ENCODE peak calls at places on chromosomes 5 and 9, in five cellular contexts. S is suprapubic skin, X is SK-N-SH, K is A549, G is psoas muscle. Q is an unnamed sample.

GRCh38 chr9:35508069-35508468 is 18.2 kb downstream of the RUSC2 start:
- DNase-seq in K (no peak), S (no peak), G (no peak), X (no peak), Q (no peak)

GRCh38 chr9:114038724-114039313 is 39.3 kb downstream of the AMBP start:
- DNase-seq in K (no peak), G (no peak), X (no peak), S (no peak), Q (no peak)

GRCh38 chr9:109441296-109441695 is 56.8 kb downstream of the PTPN3 start:
- DNase-seq in K (peak; percentile 33), G (no peak), S (no peak), X (peak; percentile 26), Q (no peak)

GRCh38 chr9:89853931-89854330 is 249.1 kb downstream of the GADD45G start:
- DNase-seq in K (no peak), X (no peak), G (no peak), S (no peak), Q (no peak)

GRCh38 chr5:142499591-142500384 is 175.0 kb upstream of the SPRY4 start:
- DNase-seq in K (no peak), X (no peak), S (no peak), G (no peak), Q (no peak)

GRCh38 chr5:129771058-129771838 is 23.4 kb downstream of the MINAR2 start:
- DNase-seq in S (no peak), K (peak; percentile 35), G (no peak), X (peak; percentile 27), Q (no peak)

GRCh38 chr5:5270958-5271605 is 131.0 kb downstream of the ADAMTS16 start:
- DNase-seq in X (peak; percentile 88), K (peak; percentile 82), S (no peak), G (peak; percentile 58), Q (peak; percentile 56)

GRCh38 chr9:135789838-135790291 is 87.9 kb downstream of the KCNT1 start:
- DNase-seq in S (no peak), X (no peak), K (no peak), G (no peak), Q (no peak)

GRCh38 chr5:54571462-54571861 is 53.9 kb downstream of the SNX18 start:
- DNase-seq in G (no peak), S (no peak), K (no peak), X (no peak), Q (no peak)
- H3K27ac ChIP-seq in G (no peak overlapping the region), S (no peak overlapping the region), K (no peak overlapping the region), X (no peak overlapping the region), Q (peak overlapping the region; percentile 38)

DNA sequence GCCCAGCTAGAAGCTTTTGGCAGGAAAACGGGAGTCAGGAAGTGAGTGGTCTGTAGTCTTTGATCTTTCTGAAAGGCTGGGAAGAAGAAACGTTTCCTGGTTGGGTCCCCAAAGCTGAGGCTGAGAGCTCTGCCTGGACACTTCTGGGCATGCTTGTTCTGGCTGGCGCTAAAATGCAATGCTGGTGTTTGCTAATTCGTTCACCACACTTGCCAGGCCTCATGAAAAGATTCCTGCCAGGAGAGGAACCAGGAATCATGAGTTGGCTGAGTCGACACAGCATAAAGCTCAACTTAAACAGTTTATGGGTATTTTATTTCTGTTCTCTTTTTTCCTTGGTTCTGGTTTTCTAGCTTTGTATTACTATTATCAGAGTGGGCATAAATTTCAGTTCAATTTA is 10.7 kb upstream of the PTGR1 start:
- DNase-seq in S (no peak), G (no peak), K (no peak), X (no peak), Q (no peak)
- TF ChIP-seq CTCF in S (no peak), G (no peak), K (no peak), X (no peak), Q (no peak)

DNA sequence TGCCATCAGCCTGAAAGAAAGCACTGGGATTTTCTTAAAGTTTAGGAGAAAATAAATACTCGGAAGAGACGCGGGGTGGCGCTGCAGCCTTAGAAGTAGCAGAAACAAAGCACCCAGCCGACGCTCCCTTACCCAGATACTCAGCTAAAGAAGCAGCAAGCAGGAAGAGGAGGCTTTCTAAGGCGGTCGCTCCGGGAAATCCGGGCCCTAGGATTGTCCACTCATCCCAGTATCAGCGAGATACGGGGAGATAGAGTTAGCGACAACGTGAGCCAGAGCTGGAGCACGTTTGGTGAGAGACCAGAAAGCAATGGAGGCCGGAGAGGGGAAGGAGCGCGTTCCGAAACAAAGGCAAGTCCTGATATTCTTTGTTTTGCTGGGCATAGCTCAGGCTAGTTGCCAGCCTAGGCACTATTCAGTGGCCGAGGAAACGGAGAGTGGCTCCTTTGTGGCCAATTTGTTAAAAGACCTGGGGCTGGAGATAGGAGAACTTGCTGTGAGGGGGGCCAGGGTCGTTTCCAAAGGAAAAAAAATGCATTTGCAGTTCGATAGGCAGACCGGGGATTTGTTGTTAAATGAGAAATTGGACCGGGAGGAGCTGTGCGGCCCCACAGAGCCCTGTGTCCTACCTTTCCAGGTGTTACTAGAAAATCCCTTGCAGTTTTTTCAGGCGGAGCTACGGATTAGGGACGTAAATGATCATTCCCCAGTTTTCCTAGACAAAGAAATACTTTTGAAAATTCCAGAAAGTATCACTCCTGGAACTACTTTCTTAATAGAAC is at the start of gene PCDHB2:
- DNase-seq in G (peak; percentile 53), S (no peak), X (peak; percentile 42), K (peak; percentile 35), Q (no peak)
- H3K4me1 ChIP-seq in G (no peaks in the 10 kb centered on the region), S (no peaks in the 10 kb centered on the region), X (no peaks in the 10 kb centered on the region), K (no peaks in the 10 kb centered on the region), Q (no peaks in the 10 kb centered on the region)

GRCh38 chr5:121408778-121409177 is 442.9 kb upstream of the FTMT start:
- DNase-seq in K (no peak), G (no peak), S (no peak), X (no peak), Q (no peak)
- H3K27ac ChIP-seq in K (no peak overlapping the region), G (no peak overlapping the region), S (no peak overlapping the region), X (no peak overlapping the region), Q (no peak overlapping the region)

DNA sequence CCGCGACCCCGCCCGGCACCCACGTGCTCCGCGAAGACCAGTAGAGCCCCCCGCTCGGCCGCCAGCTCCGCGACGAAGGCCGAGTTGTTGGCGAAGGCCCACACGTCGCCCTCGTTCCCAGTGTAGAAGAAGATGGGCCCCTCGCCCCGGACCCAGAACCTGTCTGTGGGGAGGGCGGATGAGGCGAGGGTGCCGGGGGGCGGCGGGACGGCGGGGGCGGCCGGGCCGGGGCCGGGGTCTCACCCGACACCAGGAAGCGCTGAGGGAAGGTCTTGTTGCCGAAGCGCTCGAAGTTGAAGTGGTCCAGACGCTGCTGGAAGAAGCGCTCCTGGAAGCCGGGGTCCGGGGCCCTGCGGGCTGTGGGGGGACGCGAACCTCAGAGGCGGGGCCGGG is 317 bp downstream of the DPP7 start:
- DNase-seq in S (peak; percentile 68), K (no peak), X (peak; percentile 76), G (no peak), Q (no peak)
- TF ChIP-seq CTCF in S (no peak), K (no peak), X (no peak), G (no peak), Q (no peak)

DNA sequence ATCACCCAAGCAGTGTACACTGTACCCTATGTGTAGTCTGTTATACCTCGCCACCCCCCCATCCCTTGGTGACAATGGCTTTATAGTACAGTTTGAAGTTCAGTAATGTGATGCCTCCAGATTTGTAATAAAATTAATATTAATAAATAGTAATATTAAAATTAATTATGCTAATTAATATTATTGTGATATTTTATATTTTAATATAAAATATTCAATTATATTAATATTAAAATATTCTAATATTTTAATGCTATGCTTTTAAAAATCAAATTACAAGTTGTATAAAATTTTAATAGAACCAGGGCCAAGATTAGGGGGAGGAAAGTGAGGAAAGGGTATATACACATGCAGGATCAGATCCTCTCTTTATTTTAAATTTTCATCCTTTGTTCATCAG is 147.7 kb upstream of the MAP3K1 start:
- DNase-seq in G (no peak), K (no peak), X (no peak), S (no peak), Q (no peak)
- H3K4me1 ChIP-seq in G (no peaks in the 10 kb centered on the region), K (no peaks in the 10 kb centered on the region), X (peaks cover 9% of the 10 kb centered on the region), S (peaks cover 26% of the 10 kb centered on the region), Q (peaks cover 8% of the 10 kb centered on the region)

GRCh38 chr9:95190413-95190812 is 127.1 kb downstream of the FANCC start:
- DNase-seq in X (no peak), G (no peak), S (no peak), K (no peak), Q (no peak)
- H3K27ac ChIP-seq in X (no peak overlapping the region), G (no peak overlapping the region), S (no peak overlapping the region), K (no peak overlapping the region), Q (no peak overlapping the region)